ENCODE peak calls at places on chromosomes 7 and 10, in nine cellular contexts. V is H1, L is IMR-90, Y is GM12878, A is PC-3, H is HCT116, I is neural progenitor cell, M is SK-N-SH, J is fibroblast of lung. U is an unnamed sample.

GRCh38 chr7:8176370-8177081 is 85.4 kb downstream of the ICA1 start:
- DNase-seq in V (no peak), L (no peak), Y (peak; percentile 96), A (no peak), H (no peak), I (no peak), M (no peak), J (no peak), U (peak; percentile 81)

GRCh38 chr7:125878990-125879389 is 949.4 kb upstream of the POT1 start:
- DNase-seq in V (no peak), L (no peak), Y (no peak), A (no peak), H (peak; percentile 28), I (no peak), M (no peak), J (no peak), U (no peak)

GRCh38 chr10:48464871-48465736 is 139.8 kb downstream of the ARHGAP22 start:
- DNase-seq in V (no peak), L (no peak), Y (no peak), A (no peak), H (no peak), I (peak; percentile 23), M (peak; percentile 50), J (no peak), U (no peak)

GRCh38 chr10:104300002-104300735 is 31.2 kb downstream of the GSTO2 start:
- DNase-seq in V (no peak), L (peak; percentile 100), Y (no peak), A (peak; percentile 31), H (no peak), I (no peak), M (no peak), J (peak; percentile 99), U (no peak)

GRCh38 chr7:77415822-77416620 is at the start of gene GSAP:
- DNase-seq in V (no peak), L (no peak), Y (no peak), A (peak; percentile 64), H (no peak), I (peak; percentile 61), M (peak; percentile 94), J (peak; percentile 36), U (no peak)

GRCh38 chr7:43922726-43923125 is 3.5 kb upstream of the UBE2D4 start:
- DNase-seq in V (no peak), L (no peak), Y (no peak), A (no peak), H (no peak), I (no peak), M (no peak), J (no peak), U (no peak)

GRCh38 chr10:98916751-98917150 is 318.9 kb downstream of the HPSE2 start:
- DNase-seq in V (no peak), L (peak; percentile 37), Y (no peak), A (no peak), H (no peak), I (no peak), M (peak; percentile 44), J (no peak), U (no peak)

GRCh38 chr7:56062382-56062781 is 1.7 kb upstream of the SUMF2 start:
- DNase-seq in V (no peak), L (peak; percentile 89), Y (no peak), A (peak; percentile 69), H (peak; percentile 57), I (no peak), M (no peak), J (peak; percentile 92), U (no peak)

GRCh38 chr10:59708816-59709471 is 706 bp downstream of the SLC16A9 start:
- DNase-seq in V (no peak), L (no peak), Y (no peak), A (peak; percentile 66), H (no peak), I (peak; percentile 61), M (peak; percentile 81), J (peak; percentile 40), U (no peak)

GRCh38 chr10:19144206-19144605 is 95.6 kb downstream of the MALRD1 start:
- DNase-seq in V (no peak), L (no peak), Y (no peak), A (no peak), H (no peak), I (no peak), M (no peak), J (no peak), U (no peak)

GRCh38 chr10:119283818-119284217 is 76.4 kb downstream of the GRK5 start:
- DNase-seq in V (no peak), L (no peak), Y (peak; percentile 41), A (no peak), H (no peak), I (no peak), M (no peak), J (no peak), U (no peak)

GRCh38 chr10:34313353-34313752 is 501.7 kb downstream of the PARD3 start:
- DNase-seq in V (no peak), L (peak; percentile 25), Y (no peak), A (no peak), H (no peak), I (no peak), M (no peak), J (no peak), U (no peak)

GRCh38 chr10:31686566-31686965 is 242.1 kb downstream of the ARHGAP12 start:
- DNase-seq in V (no peak), L (no peak), Y (no peak), A (no peak), H (no peak), I (no peak), M (no peak), J (no peak), U (no peak)

GRCh38 chr10:113108180-113108835 is 158.3 kb downstream of the TCF7L2 start:
- DNase-seq in V (peak; percentile 47), L (no peak), Y (no peak), A (peak; percentile 13), H (no peak), I (peak; percentile 74), M (peak; percentile 53), J (no peak), U (peak; percentile 61)

GRCh38 chr7:131581241-131582157 is 25.1 kb upstream of the PODXL start:
- DNase-seq in V (no peak), L (no peak), Y (no peak), A (no peak), H (no peak), I (no peak), M (no peak), J (peak; percentile 35), U (no peak)

GRCh38 chr7:131586259-131586658 is 29.8 kb upstream of the PODXL start:
- DNase-seq in V (no peak), L (no peak), Y (no peak), A (no peak), H (no peak), I (no peak), M (no peak), J (no peak), U (no peak)

GRCh38 chr7:131587315-131587923 is 31.0 kb upstream of the PODXL start:
- DNase-seq in V (no peak), L (no peak), Y (no peak), A (no peak), H (no peak), I (no peak), M (no peak), J (no peak), U (no peak)

GRCh38 chr7:131586759-131587158 is 30.3 kb upstream of the PODXL start:
- DNase-seq in V (no peak), L (no peak), Y (no peak), A (no peak), H (no peak), I (no peak), M (no peak), J (no peak), U (no peak)

DNA sequence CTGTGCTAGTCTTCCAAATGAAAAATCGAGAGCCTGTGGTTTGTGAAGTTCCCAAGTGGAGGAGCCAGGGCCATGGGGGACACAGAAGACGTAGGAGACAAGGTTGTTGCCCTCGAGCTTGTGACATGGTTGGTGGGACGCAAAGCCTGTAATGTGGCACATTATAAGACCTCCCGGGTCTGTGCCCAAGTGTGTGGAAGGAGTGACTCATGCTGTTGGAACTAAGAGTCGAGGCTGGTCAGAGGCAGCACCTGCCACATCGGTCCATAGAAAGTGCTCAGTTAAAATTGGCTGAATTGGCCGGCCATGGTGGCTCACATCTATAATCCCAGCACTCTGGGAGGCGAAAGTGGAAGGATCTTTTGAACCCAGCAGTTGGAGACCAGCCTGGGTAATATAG is 27.0 kb upstream of the PODXL start:
- DNase-seq in V (no peak), L (no peak), Y (no peak), A (no peak), H (no peak), I (no peak), M (no peak), J (no peak), U (no peak)
- H3K9ac ChIP-seq in V (no peak overlapping the region), L (no peak overlapping the region), Y (no peak overlapping the region), A (no peak overlapping the region), H (no peak overlapping the region), I (no peak overlapping the region), M (no peak overlapping the region), J (no peak overlapping the region), U (no peak overlapping the region)

GRCh38 chr10:79195091-79195923 is 126.5 kb downstream of the ZMIZ1 start:
- DNase-seq in V (peak; percentile 79), L (peak; percentile 81), Y (no peak), A (peak; percentile 100), H (peak; percentile 52), I (peak; percentile 97), M (peak; percentile 85), J (peak; percentile 81), U (peak; percentile 94)
- H4K20me1 ChIP-seq in V (peaks cover 4% of the 10 kb centered on the region), L (peaks cover 60% of the 10 kb centered on the region), Y (no peaks in the 10 kb centered on the region), A (no peaks in the 10 kb centered on the region), H (no peaks in the 10 kb centered on the region), I (peaks cover 32% of the 10 kb centered on the region), M (peaks cover 28% of the 10 kb centered on the region), J (no peaks in the 10 kb centered on the region), U (peaks cover 16% of the 10 kb centered on the region)

GRCh38 chr7:24392774-24393173 is 108.8 kb downstream of the NPY start:
- DNase-seq in V (no peak), L (no peak), Y (no peak), A (no peak), H (no peak), I (no peak), M (no peak), J (no peak), U (no peak)
- H3K9ac ChIP-seq in V (no peak overlapping the region), L (no peak overlapping the region), Y (no peak overlapping the region), A (no peak overlapping the region), H (no peak overlapping the region), I (no peak overlapping the region), M (no peak overlapping the region), J (no peak overlapping the region), U (no peak overlapping the region)

GRCh38 chr10:79081353-79082034 is 12.7 kb downstream of the ZMIZ1 start:
- DNase-seq in V (no peak), L (peak; percentile 96), Y (no peak), A (peak; percentile 99), H (no peak), I (no peak), M (no peak), J (peak; percentile 97), U (peak; percentile 66)

GRCh38 chr10:79079490-79080355 is 11.0 kb downstream of the ZMIZ1 start:
- DNase-seq in V (no peak), L (peak; percentile 71), Y (no peak), A (peak; percentile 79), H (no peak), I (no peak), M (no peak), J (peak; percentile 78), U (no peak)

GRCh38 chr10:79079074-79079397 is 10.3 kb downstream of the ZMIZ1 start:
- DNase-seq in V (no peak), L (no peak), Y (no peak), A (no peak), H (no peak), I (no peak), M (no peak), J (no peak), U (no peak)

GRCh38 chr10:79077488-79078173 is 8.9 kb downstream of the ZMIZ1 start:
- DNase-seq in V (no peak), L (no peak), Y (no peak), A (no peak), H (no peak), I (no peak), M (no peak), J (no peak), U (no peak)

GRCh38 chr10:79078367-79079073 is 9.8 kb downstream of the ZMIZ1 start:
- DNase-seq in V (no peak), L (no peak), Y (no peak), A (no peak), H (no peak), I (no peak), M (no peak), J (no peak), U (no peak)
- H4K20me1 ChIP-seq in V (peaks cover 32% of the 10 kb centered on the region), L (peaks cover 100% of the 10 kb centered on the region), Y (no peaks in the 10 kb centered on the region), A (peaks cover 73% of the 10 kb centered on the region), H (no peaks in the 10 kb centered on the region), I (peaks cover 100% of the 10 kb centered on the region), M (peaks cover 100% of the 10 kb centered on the region), J (peaks cover 2% of the 10 kb centered on the region), U (peaks cover 61% of the 10 kb centered on the region)

U was measured in Karpas-422.